ENCODE peak calls at places on chromosomes 7 and 10, in four cellular contexts. P is ovary; V is stimulated activated CD8-positive, alpha-beta memory T cell treated with anti-CD3 and anti-CD28 coated beads, Interleukin-15, amount 100 ng/mL, for 4 hours; A is activated CD8-positive, alpha-beta T cell treated with anti-CD3 and anti-CD28 coated beads for 36 hours. G is an unnamed sample.

GRCh38 chr7:88167223-88167622 is 52.6 kb downstream of the SRI start:
- DNase-seq in P (no peak), V (no peak), A (no peak), G (no peak)

GRCh38 chr10:785539-786214 is 96.2 kb upstream of the DIP2C start:
- DNase-seq in P (no peak), V (no peak), A (no peak), G (no peak)

GRCh38 chr7:141221007-141221612 is 147.2 kb downstream of the TMEM178B start:
- DNase-seq in P (no peak), V (no peak), A (peak), G (no peak)

GRCh38 chr10:86261933-86262665 is 104.5 kb downstream of the GRID1 start:
- DNase-seq in P (no peak), V (no peak), A (peak), G (peak)

GRCh38 chr7:31028417-31028988 is 23.6 kb upstream of the ADCYAP1R1 start:
- DNase-seq in P (no peak), V (no peak), A (no peak), G (no peak)

GRCh38 chr7:24885305-24885704 is 94.7 kb downstream of the OSBPL3 start:
- DNase-seq in P (no peak), V (no peak), A (no peak), G (no peak)

GRCh38 chr10:102593074-102593803 is 51.0 kb upstream of the TRIM8 start:
- DNase-seq in P (no peak), V (no peak), A (no peak), G (no peak)

GRCh38 chr10:117539903-117540639 is 2.5 kb upstream of the EMX2 start:
- DNase-seq in P (no peak), V (no peak), A (no peak), G (no peak)

GRCh38 chr7:2719007-2719406 is 31.0 kb downstream of the AMZ1 start:
- DNase-seq in P (no peak), V (no peak), A (peak), G (no peak)

GRCh38 chr7:14739496-14740185 is 162.9 kb downstream of the DGKB start:
- DNase-seq in P (no peak), V (no peak), A (no peak), G (no peak)

GRCh38 chr7:104943502-104944343 is 70.3 kb upstream of the KMT2E start:
- DNase-seq in P (peak), V (no peak), A (peak), G (peak)

GRCh38 chr7:64997164-64997908 is 6.5 kb upstream of the ZNF117 start:
- DNase-seq in P (no peak), V (no peak), A (no peak), G (no peak)

GRCh38 chr7:158266426-158266816 is 321.2 kb downstream of the PTPRN2 start:
- DNase-seq in P (no peak), V (no peak), A (no peak), G (no peak)

GRCh38 chr10:122149607-122150505 is 121.2 kb upstream of the BTBD16 start:
- DNase-seq in P (no peak), V (no peak), A (no peak), G (peak)

GRCh38 chr10:11895108-11895466 is 71.9 kb downstream of the PROSER2 start:
- DNase-seq in P (no peak), V (no peak), A (no peak), G (no peak)

GRCh38 chr7:138978541-138979184 is 2.5 kb downstream of the KIAA1549 start:
- DNase-seq in P (no peak), V (no peak), A (no peak), G (no peak)

GRCh38 chr10:70315815-70316214 is 32.0 kb upstream of the NPFFR1 start:
- DNase-seq in P (no peak), V (no peak), A (no peak), G (no peak)

GRCh38 chr7:130288829-130289228 is 4.1 kb upstream of the CPA4 start:
- DNase-seq in P (no peak), V (no peak), A (no peak), G (no peak)

GRCh38 chr10:30528427-30528782 is 94.4 kb downstream of the MAP3K8 start:
- DNase-seq in P (no peak), V (no peak), A (no peak), G (no peak)

GRCh38 chr7:99142727-99143521 is 984 bp downstream of the SMURF1 start:
- DNase-seq in P (peak), V (peak), A (peak), G (peak)

GRCh38 chr7:20785211-20786048 is 1.3 kb downstream of the SP8 start:
- DNase-seq in P (no peak), V (no peak), A (peak), G (no peak)

GRCh38 chr10:70940834-70941568 is 52.6 kb upstream of the PCBD1 start:
- DNase-seq in P (no peak), V (no peak), A (no peak), G (no peak)

GRCh38 chr7:29077854-29078253 is 68.5 kb downstream of the CPVL start:
- DNase-seq in P (no peak), V (no peak), A (no peak), G (no peak)

GRCh38 chr7:1558181-1558811 is 2.3 kb upstream of the TMEM184A start:
- DNase-seq in P (peak), V (no peak), A (peak), G (no peak)

GRCh38 chr7:88212918-88213317 is 6.9 kb downstream of the SRI start:
- DNase-seq in P (no peak), V (no peak), A (no peak), G (no peak)

GRCh38 chr10:92691042-92691590 is 1.4 kb downstream of the HHEX start:
- DNase-seq in P (no peak), V (no peak), A (peak), G (no peak)

GRCh38 chr10:133312016-133312768 is 3.5 kb downstream of the ZNF511 start:
- DNase-seq in P (no peak), V (no peak), A (no peak), G (no peak)

GRCh38 chr10:46006219-46006618 is 24.2 kb downstream of the NCOA4 start:
- DNase-seq in P (no peak), V (no peak), A (no peak), G (no peak)

GRCh38 chr10:19848226-19848950 is 32.2 kb downstream of the PLXDC2 start:
- DNase-seq in P (no peak), V (no peak), A (no peak), G (no peak)

GRCh38 chr10:46520381-46520780 is 36.1 kb downstream of the GPRIN2 start:
- DNase-seq in P (no peak), V (no peak), A (peak), G (no peak)

GRCh38 chr7:116231543-116232401 is 21.4 kb downstream of the TES start:
- DNase-seq in P (no peak), V (no peak), A (no peak), G (no peak)

GRCh38 chr10:100710151-100710871 is 35.1 kb upstream of the PAX2 start:
- DNase-seq in P (no peak), V (no peak), A (no peak), G (no peak)

GRCh38 chr7:45657136-45657889 is 83.1 kb downstream of the ADCY1 start:
- DNase-seq in P (no peak), V (no peak), A (no peak), G (no peak)

G was measured in ascending aorta.